ENCODE peak calls at places on chromosome 16, in ten cellular contexts. One of them, this sample, is unnamed.
A peak's percentile ranks its signal among the peaks of the same experiment; 100 is the strongest.

GRCh38 chr16:473046-474043 is 47.9 kb downstream of the RAB11FIP3 start:
- DNase-seq in endothelial cell of umbilical vein: no peak
- DNase-seq in SK-N-MC: no peak
- DNase-seq in Panc1: no peak
- DNase-seq in GM23338: no peak
- DNase-seq in suprapubic skin: no peak
- DNase-seq in K562: peak; percentile 43
- DNase-seq in vagina: no peak
- DNase-seq in sigmoid colon: no peak
- DNase-seq in stomach: no peak
- DNase-seq in this sample: no peak

GRCh38 chr16:24950275-24950674 is 64.9 kb downstream of the ARHGAP17 start:
- DNase-seq in K562: no peak
- DNase-seq in sigmoid colon: no peak
- DNase-seq in SK-N-MC: no peak
- DNase-seq in Panc1: no peak
- DNase-seq in endothelial cell of umbilical vein: no peak
- DNase-seq in vagina: no peak
- DNase-seq in stomach: no peak
- DNase-seq in GM23338: no peak
- DNase-seq in suprapubic skin: peak; percentile 16
- DNase-seq in this sample: no peak

GRCh38 chr16:4684030-4684715 is 9.2 kb upstream of the NUDT16L1 start:
- DNase-seq in endothelial cell of umbilical vein: no peak
- DNase-seq in stomach: no peak
- DNase-seq in K562: no peak
- DNase-seq in vagina: no peak
- DNase-seq in suprapubic skin: no peak
- DNase-seq in SK-N-MC: no peak
- DNase-seq in GM23338: no peak
- DNase-seq in sigmoid colon: peak; percentile 56
- DNase-seq in Panc1: no peak
- DNase-seq in this sample: peak; percentile 80

GRCh38 chr16:81547194-81547918 is 102.7 kb downstream of the CMIP start:
- DNase-seq in SK-N-MC: no peak
- DNase-seq in stomach: no peak
- DNase-seq in K562: no peak
- DNase-seq in suprapubic skin: no peak
- DNase-seq in vagina: no peak
- DNase-seq in endothelial cell of umbilical vein: no peak
- DNase-seq in sigmoid colon: no peak
- DNase-seq in Panc1: no peak
- DNase-seq in GM23338: no peak
- DNase-seq in this sample: no peak

GRCh38 chr16:58492735-58493134 is 7.2 kb upstream of the NDRG4 start:
- DNase-seq in K562: no peak
- DNase-seq in vagina: no peak
- DNase-seq in endothelial cell of umbilical vein: no peak
- DNase-seq in stomach: no peak
- DNase-seq in SK-N-MC: no peak
- DNase-seq in sigmoid colon: no peak
- DNase-seq in Panc1: no peak
- DNase-seq in GM23338: peak; percentile 60
- DNase-seq in suprapubic skin: no peak
- DNase-seq in this sample: no peak

GRCh38 chr16:19316846-19317245 is 31.3 kb downstream of the CLEC19A start:
- DNase-seq in GM23338: peak; percentile 75
- DNase-seq in vagina: no peak
- DNase-seq in sigmoid colon: no peak
- DNase-seq in stomach: no peak
- DNase-seq in K562: no peak
- DNase-seq in suprapubic skin: no peak
- DNase-seq in endothelial cell of umbilical vein: no peak
- DNase-seq in Panc1: no peak
- DNase-seq in SK-N-MC: no peak
- DNase-seq in this sample: no peak

GRCh38 chr16:49411121-49411970 is 37.7 kb downstream of the C16orf78 start:
- DNase-seq in vagina: no peak
- DNase-seq in SK-N-MC: no peak
- DNase-seq in GM23338: no peak
- DNase-seq in endothelial cell of umbilical vein: no peak
- DNase-seq in suprapubic skin: peak; percentile 73
- DNase-seq in K562: no peak
- DNase-seq in sigmoid colon: peak; percentile 43
- DNase-seq in Panc1: no peak
- DNase-seq in stomach: no peak
- DNase-seq in this sample: peak; percentile 36

GRCh38 chr16:351804-352520 is 561 bp downstream of the AXIN1 start:
- DNase-seq in endothelial cell of umbilical vein: no peak
- DNase-seq in suprapubic skin: no peak
- DNase-seq in K562: no peak
- DNase-seq in SK-N-MC: no peak
- DNase-seq in stomach: no peak
- DNase-seq in Panc1: no peak
- DNase-seq in vagina: no peak
- DNase-seq in sigmoid colon: no peak
- DNase-seq in GM23338: peak; percentile 61
- DNase-seq in this sample: peak; percentile 93

GRCh38 chr16:841455-842060 is 41.0 kb upstream of the GNG13 start:
- DNase-seq in K562: no peak
- DNase-seq in GM23338: no peak
- DNase-seq in stomach: no peak
- DNase-seq in sigmoid colon: no peak
- DNase-seq in suprapubic skin: no peak
- DNase-seq in Panc1: no peak
- DNase-seq in vagina: no peak
- DNase-seq in endothelial cell of umbilical vein: no peak
- DNase-seq in SK-N-MC: no peak
- DNase-seq in this sample: no peak

GRCh38 chr16:65572156-65572555 is 450.3 kb upstream of the CDH11 start:
- DNase-seq in K562: no peak
- DNase-seq in SK-N-MC: no peak
- DNase-seq in sigmoid colon: no peak
- DNase-seq in endothelial cell of umbilical vein: peak; percentile 53
- DNase-seq in suprapubic skin: no peak
- DNase-seq in GM23338: no peak
- DNase-seq in vagina: no peak
- DNase-seq in Panc1: no peak
- DNase-seq in stomach: no peak
- DNase-seq in this sample: no peak

GRCh38 chr16:60605176-60605575 is 1431.1 kb downstream of the CDH8 start:
- DNase-seq in Panc1: no peak
- DNase-seq in K562: no peak
- DNase-seq in vagina: no peak
- DNase-seq in sigmoid colon: no peak
- DNase-seq in stomach: no peak
- DNase-seq in suprapubic skin: no peak
- DNase-seq in SK-N-MC: no peak
- DNase-seq in GM23338: peak; percentile 16
- DNase-seq in endothelial cell of umbilical vein: no peak
- DNase-seq in this sample: no peak

GRCh38 chr16:20262248-20262647 is 65.1 kb downstream of the GP2 start:
- DNase-seq in vagina: no peak
- DNase-seq in SK-N-MC: no peak
- DNase-seq in GM23338: no peak
- DNase-seq in endothelial cell of umbilical vein: no peak
- DNase-seq in sigmoid colon: no peak
- DNase-seq in Panc1: no peak
- DNase-seq in suprapubic skin: no peak
- DNase-seq in K562: no peak
- DNase-seq in stomach: no peak
- DNase-seq in this sample: no peak

GRCh38 chr16:49884033-49884707 is 28.3 kb upstream of the ZNF423 start:
- DNase-seq in suprapubic skin: no peak
- DNase-seq in endothelial cell of umbilical vein: no peak
- DNase-seq in stomach: no peak
- DNase-seq in sigmoid colon: no peak
- DNase-seq in vagina: no peak
- DNase-seq in K562: peak; percentile 34
- DNase-seq in GM23338: no peak
- DNase-seq in SK-N-MC: no peak
- DNase-seq in Panc1: no peak
- DNase-seq in this sample: no peak

GRCh38 chr16:58661199-58661830 is 23.3 kb downstream of the SLC38A7 start:
- DNase-seq in vagina: no peak
- DNase-seq in stomach: peak; percentile 41
- DNase-seq in Panc1: peak; percentile 65
- DNase-seq in endothelial cell of umbilical vein: peak; percentile 81
- DNase-seq in sigmoid colon: no peak
- DNase-seq in GM23338: peak; percentile 87
- DNase-seq in SK-N-MC: no peak
- DNase-seq in K562: peak; percentile 75
- DNase-seq in suprapubic skin: no peak
- DNase-seq in this sample: peak; percentile 62

GRCh38 chr16:66996983-66997358 is 8.6 kb downstream of the CES4A start:
- DNase-seq in SK-N-MC: no peak
- DNase-seq in endothelial cell of umbilical vein: no peak
- DNase-seq in K562: no peak
- DNase-seq in suprapubic skin: no peak
- DNase-seq in sigmoid colon: no peak
- DNase-seq in Panc1: no peak
- DNase-seq in stomach: no peak
- DNase-seq in vagina: no peak
- DNase-seq in GM23338: no peak
- DNase-seq in this sample: no peak
- H3K27ac ChIP-seq in SK-N-MC: no peak overlapping the region
- H3K27ac ChIP-seq in endothelial cell of umbilical vein: no peak overlapping the region
- H3K27ac ChIP-seq in K562: no peak overlapping the region
- H3K27ac ChIP-seq in suprapubic skin: peak overlapping the region; percentile 12
- H3K27ac ChIP-seq in sigmoid colon: peak overlapping the region; percentile 30
- H3K27ac ChIP-seq in Panc1: no peak overlapping the region
- H3K27ac ChIP-seq in stomach: peak overlapping the region; percentile 71
- H3K27ac ChIP-seq in vagina: peak overlapping the region; percentile 37
- H3K27ac ChIP-seq in GM23338: no peak overlapping the region
- H3K27ac ChIP-seq in this sample: peak overlapping the region; percentile 78

GRCh38 chr16:53261276-53261675 is 173.0 kb upstream of the RBL2 start:
- DNase-seq in Panc1: no peak
- DNase-seq in vagina: no peak
- DNase-seq in stomach: no peak
- DNase-seq in sigmoid colon: no peak
- DNase-seq in GM23338: no peak
- DNase-seq in endothelial cell of umbilical vein: no peak
- DNase-seq in suprapubic skin: no peak
- DNase-seq in SK-N-MC: no peak
- DNase-seq in K562: no peak
- DNase-seq in this sample: no peak
- H3K36me3 ChIP-seq in Panc1: peaks cover 15% of the 10 kb centered on the region
- H3K36me3 ChIP-seq in vagina: peaks cover 53% of the 10 kb centered on the region
- H3K36me3 ChIP-seq in stomach: peaks cover 8% of the 10 kb centered on the region
- H3K36me3 ChIP-seq in sigmoid colon: peaks cover 12% of the 10 kb centered on the region
- H3K36me3 ChIP-seq in GM23338: peaks cover 7% of the 10 kb centered on the region
- H3K36me3 ChIP-seq in endothelial cell of umbilical vein: peaks cover 10% of the 10 kb centered on the region
- H3K36me3 ChIP-seq in suprapubic skin: peaks cover 65% of the 10 kb centered on the region
- H3K36me3 ChIP-seq in SK-N-MC: peaks cover 33% of the 10 kb centered on the region
- H3K36me3 ChIP-seq in K562: peaks cover 85% of the 10 kb centered on the region
- H3K36me3 ChIP-seq in this sample: peaks cover 21% of the 10 kb centered on the region

GRCh38 chr16:13594798-13595197 is 325.2 kb upstream of the ERCC4 start:
- DNase-seq in SK-N-MC: no peak
- DNase-seq in sigmoid colon: no peak
- DNase-seq in GM23338: peak; percentile 86
- DNase-seq in K562: no peak
- DNase-seq in vagina: no peak
- DNase-seq in suprapubic skin: no peak
- DNase-seq in stomach: no peak
- DNase-seq in Panc1: no peak
- DNase-seq in endothelial cell of umbilical vein: no peak
- DNase-seq in this sample: no peak
- TF ChIP-seq POLR2AphosphoS5 in SK-N-MC: no peak
- TF ChIP-seq POLR2AphosphoS5 in sigmoid colon: no peak
- TF ChIP-seq POLR2AphosphoS5 in GM23338: no peak
- TF ChIP-seq POLR2AphosphoS5 in K562: no peak
- TF ChIP-seq POLR2AphosphoS5 in vagina: no peak
- TF ChIP-seq POLR2AphosphoS5 in suprapubic skin: no peak
- TF ChIP-seq POLR2AphosphoS5 in stomach: no peak
- TF ChIP-seq POLR2AphosphoS5 in Panc1: no peak
- TF ChIP-seq POLR2AphosphoS5 in endothelial cell of umbilical vein: no peak
- TF ChIP-seq POLR2AphosphoS5 in this sample: no peak

GRCh38 chr16:56625943-56626654 is 518 bp downstream of the MT1E start:
- DNase-seq in SK-N-MC: no peak
- DNase-seq in Panc1: no peak
- DNase-seq in endothelial cell of umbilical vein: no peak
- DNase-seq in K562: no peak
- DNase-seq in sigmoid colon: peak; percentile 91
- DNase-seq in vagina: no peak
- DNase-seq in GM23338: no peak
- DNase-seq in stomach: no peak
- DNase-seq in suprapubic skin: no peak
- DNase-seq in this sample: peak; percentile 36
- H3K27ac ChIP-seq in SK-N-MC: no peak overlapping the region
- H3K27ac ChIP-seq in Panc1: peak overlapping the region; percentile 89
- H3K27ac ChIP-seq in endothelial cell of umbilical vein: peak overlapping the region; percentile 61
- H3K27ac ChIP-seq in K562: no peak overlapping the region
- H3K27ac ChIP-seq in sigmoid colon: peak overlapping the region; percentile 90
- H3K27ac ChIP-seq in vagina: peak overlapping the region; percentile 81
- H3K27ac ChIP-seq in GM23338: no peak overlapping the region
- H3K27ac ChIP-seq in stomach: peak overlapping the region; percentile 97
- H3K27ac ChIP-seq in suprapubic skin: peak overlapping the region; percentile 90
- H3K27ac ChIP-seq in this sample: peak overlapping the region; percentile 93

DNA sequence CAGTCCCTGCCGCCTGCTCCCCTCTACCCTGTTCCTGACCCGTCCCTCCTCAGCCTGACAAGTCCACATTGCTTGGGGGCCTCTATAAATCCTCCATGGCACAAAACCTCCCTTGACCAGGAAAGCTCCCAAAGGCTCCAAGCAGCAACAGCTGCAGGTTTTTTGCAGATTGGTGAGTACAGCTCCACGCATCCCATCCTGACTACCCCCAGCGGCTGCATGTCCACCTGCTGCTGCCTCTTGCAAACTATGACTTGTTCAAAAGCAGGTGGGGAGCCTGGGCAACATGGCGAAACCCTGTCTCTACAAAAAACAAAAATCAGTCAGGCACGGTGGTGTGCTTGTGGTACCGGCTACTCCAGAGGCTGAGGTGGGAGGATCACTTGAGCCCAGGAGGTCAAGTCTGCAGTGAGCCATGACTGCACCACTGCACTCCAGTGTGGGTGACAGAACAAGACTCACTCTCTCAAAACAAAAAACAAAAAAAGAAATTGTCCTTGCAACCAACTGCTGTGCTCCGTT is 122.8 kb downstream of the ANKRD11 start:
- DNase-seq in Panc1: no peak
- DNase-seq in stomach: no peak
- DNase-seq in sigmoid colon: no peak
- DNase-seq in K562: no peak
- DNase-seq in suprapubic skin: no peak
- DNase-seq in endothelial cell of umbilical vein: no peak
- DNase-seq in GM23338: no peak
- DNase-seq in SK-N-MC: no peak
- DNase-seq in vagina: no peak
- DNase-seq in this sample: no peak
- H3K36me3 ChIP-seq in Panc1: no peaks in the 10 kb centered on the region
- H3K36me3 ChIP-seq in stomach: no peaks in the 10 kb centered on the region
- H3K36me3 ChIP-seq in sigmoid colon: no peaks in the 10 kb centered on the region
- H3K36me3 ChIP-seq in K562: peaks cover 16% of the 10 kb centered on the region
- H3K36me3 ChIP-seq in suprapubic skin: no peaks in the 10 kb centered on the region
- H3K36me3 ChIP-seq in endothelial cell of umbilical vein: peaks cover 2% of the 10 kb centered on the region
- H3K36me3 ChIP-seq in GM23338: no peaks in the 10 kb centered on the region
- H3K36me3 ChIP-seq in SK-N-MC: no peaks in the 10 kb centered on the region
- H3K36me3 ChIP-seq in vagina: no peaks in the 10 kb centered on the region
- H3K36me3 ChIP-seq in this sample: peaks cover 10% of the 10 kb centered on the region

GRCh38 chr16:69481901-69482341 is 57.5 kb downstream of the CYB5B start:
- DNase-seq in stomach: peak; percentile 91
- DNase-seq in SK-N-MC: no peak
- DNase-seq in suprapubic skin: peak; percentile 93
- DNase-seq in sigmoid colon: peak; percentile 92
- DNase-seq in Panc1: no peak
- DNase-seq in endothelial cell of umbilical vein: peak; percentile 97
- DNase-seq in GM23338: peak; percentile 47
- DNase-seq in vagina: peak; percentile 90
- DNase-seq in K562: peak; percentile 33
- DNase-seq in this sample: peak; percentile 93
- TF ChIP-seq POLR2AphosphoS5 in stomach: peak; percentile 56
- TF ChIP-seq POLR2AphosphoS5 in SK-N-MC: no peak
- TF ChIP-seq POLR2AphosphoS5 in suprapubic skin: peak; percentile 10
- TF ChIP-seq POLR2AphosphoS5 in sigmoid colon: no peak
- TF ChIP-seq POLR2AphosphoS5 in Panc1: no peak
- TF ChIP-seq POLR2AphosphoS5 in endothelial cell of umbilical vein: peak; percentile 82
- TF ChIP-seq POLR2AphosphoS5 in GM23338: no peak
- TF ChIP-seq POLR2AphosphoS5 in vagina: no peak
- TF ChIP-seq POLR2AphosphoS5 in K562: no peak
- TF ChIP-seq POLR2AphosphoS5 in this sample: peak; percentile 32